ENCODE peak calls at places on chromosomes 12 and 14, in four cellular contexts. F, K, J and A are unnamed samples.

GRCh38 chr14:54803926-54804719 is 98.5 kb downstream of the GCH1 start:
- DNase-seq in F (no peak), K (no peak), J (no peak), A (no peak)

GRCh38 chr12:34295366-34296142 is 273.3 kb downstream of the ALG10 start:
- DNase-seq in F (peak), K (no peak), J (peak), A (no peak)

GRCh38 chr12:6074394-6074793 is 50.1 kb downstream of the VWF start:
- DNase-seq in F (no peak), K (no peak), J (no peak), A (no peak)

GRCh38 chr12:98736352-98737326 is 91.5 kb downstream of the APAF1 start:
- DNase-seq in F (no peak), K (peak), J (no peak), A (no peak)

GRCh38 chr14:65704412-65704811 is 291.9 kb downstream of the FUT8 start:
- DNase-seq in F (no peak), K (peak), J (no peak), A (no peak)

GRCh38 chr14:103763730-103764488 is 48.3 kb downstream of the ZFYVE21 start:
- DNase-seq in F (no peak), K (no peak), J (no peak), A (no peak)

GRCh38 chr12:104230704-104231103 is 15.1 kb downstream of the TXNRD1 start:
- DNase-seq in F (no peak), K (no peak), J (no peak), A (no peak)

GRCh38 chr12:49671051-49671765 is 36.0 kb downstream of the FMNL3 start:
- DNase-seq in F (no peak), K (no peak), J (no peak), A (peak)

GRCh38 chr12:54378791-54379400 is 5.6 kb downstream of the ZNF385A start:
- DNase-seq in F (no peak), K (no peak), J (no peak), A (peak)

GRCh38 chr12:25817166-25817565 is 141.3 kb upstream of the RASSF8 start:
- DNase-seq in F (no peak), K (no peak), J (no peak), A (no peak)

GRCh38 chr12:103736572-103736971 is 104.5 kb downstream of the NT5DC3 start:
- DNase-seq in F (no peak), K (no peak), J (no peak), A (no peak)

GRCh38 chr12:15472036-15472435 is 149.7 kb downstream of the PTPRO start:
- DNase-seq in F (no peak), K (no peak), J (no peak), A (no peak)

GRCh38 chr12:28184378-28184777 is 5.9 kb upstream of the CCDC91 start:
- DNase-seq in F (no peak), K (no peak), J (no peak), A (no peak)

GRCh38 chr12:83462419-83462818 is 775.7 kb downstream of the TMTC2 start:
- DNase-seq in F (no peak), K (no peak), J (no peak), A (no peak)

GRCh38 chr14:74244115-74244514 is 4.9 kb downstream of the VSX2 start:
- DNase-seq in F (no peak), K (no peak), J (no peak), A (no peak)

GRCh38 chr12:55927588-55928502 is at the start of gene PYM1:
- DNase-seq in F (peak), K (peak), J (peak), A (peak)

GRCh38 chr12:127455347-127456265 is 811.4 kb upstream of the TMEM132C start:
- DNase-seq in F (no peak), K (no peak), J (no peak), A (no peak)

GRCh38 chr12:19946549-19946948 is 421.8 kb upstream of the PDE3A start:
- DNase-seq in F (peak), K (peak), J (no peak), A (no peak)

GRCh38 chr14:20683125-20683895 is 1.1 kb upstream of the RNASE4 start:
- DNase-seq in F (peak), K (peak), J (no peak), A (peak)

DNA sequence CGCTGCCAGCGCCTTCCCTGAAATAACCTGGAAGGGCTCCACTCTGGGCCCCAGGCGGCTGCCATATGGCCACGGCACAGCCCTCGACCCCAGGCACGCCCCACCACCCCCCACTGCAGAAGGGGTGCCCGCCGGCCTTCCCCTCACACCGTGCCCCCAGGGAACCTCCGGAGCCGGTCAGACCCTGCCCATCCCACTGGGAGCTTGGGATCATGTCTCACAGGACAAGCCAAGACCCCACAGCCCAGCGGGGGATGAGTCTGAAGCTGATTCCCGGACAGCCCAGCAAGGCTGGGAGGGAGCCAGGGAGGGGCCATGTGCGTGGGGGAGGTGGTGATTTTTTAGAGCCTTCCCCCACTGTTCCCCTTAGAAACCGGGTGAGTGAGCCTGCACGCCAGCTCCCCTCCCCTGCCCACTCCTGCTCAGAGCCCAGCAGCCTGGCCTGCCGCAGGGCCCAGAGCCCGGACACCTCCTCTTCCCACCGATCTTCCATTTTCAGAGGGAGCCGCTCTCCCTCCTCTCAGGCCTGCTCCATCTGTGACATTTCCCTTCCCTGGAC is 1.4 kb downstream of the RIMBP2 start:
- DNase-seq in F (no peak), K (no peak), J (no peak), A (peak)
- H3K4me3 ChIP-seq in F (peak), K (no peak), J (no peak), A (peak)

DNA sequence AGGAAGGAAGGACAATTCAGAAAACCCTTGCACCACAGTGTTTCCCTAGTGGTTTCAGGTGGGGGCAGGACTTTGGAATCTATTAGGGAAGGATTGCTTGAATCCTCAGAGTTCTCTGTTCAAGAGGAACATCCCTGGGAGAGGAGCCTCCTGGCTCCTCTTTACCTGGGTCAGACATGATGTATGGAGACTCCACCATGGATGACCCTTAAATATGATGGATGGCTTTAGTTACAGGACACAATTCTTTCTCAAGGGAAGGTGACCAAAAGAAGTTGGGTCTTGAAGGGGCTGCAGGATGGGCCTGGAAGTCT is 396.6 kb downstream of the NRXN3 start:
- DNase-seq in F (no peak), K (no peak), J (no peak), A (no peak)
- TF ChIP-seq CTCF in F (no peak), K (no peak), J (no peak), A (no peak)

GRCh38 chr14:68407838-68408237 is 385.0 kb downstream of the ZFP36L1 start:
- DNase-seq in F (no peak), K (no peak), J (no peak), A (no peak)
- H3K27ac ChIP-seq in F (no peak), K (no peak), J (no peak), A (no peak)

GRCh38 chr12:569091-569676 is 94.1 kb downstream of the NINJ2 start:
- DNase-seq in F (peak), K (no peak), J (peak), A (no peak)
- H3K4me3 ChIP-seq in F (peak), K (no peak), J (peak), A (no peak)

GRCh38 chr12:3005736-3006135 is 46.5 kb downstream of the TEAD4 start:
- DNase-seq in F (no peak), K (no peak), J (no peak), A (no peak)

GRCh38 chr12:3002636-3003035 is 43.4 kb downstream of the TEAD4 start:
- DNase-seq in F (no peak), K (no peak), J (no peak), A (no peak)

GRCh38 chr12:3003593-3003992 is 44.4 kb downstream of the TEAD4 start:
- DNase-seq in F (no peak), K (no peak), J (no peak), A (no peak)

GRCh38 chr12:3000548-3001275 is 41.5 kb downstream of the TEAD4 start:
- DNase-seq in F (no peak), K (no peak), J (no peak), A (no peak)

DNA sequence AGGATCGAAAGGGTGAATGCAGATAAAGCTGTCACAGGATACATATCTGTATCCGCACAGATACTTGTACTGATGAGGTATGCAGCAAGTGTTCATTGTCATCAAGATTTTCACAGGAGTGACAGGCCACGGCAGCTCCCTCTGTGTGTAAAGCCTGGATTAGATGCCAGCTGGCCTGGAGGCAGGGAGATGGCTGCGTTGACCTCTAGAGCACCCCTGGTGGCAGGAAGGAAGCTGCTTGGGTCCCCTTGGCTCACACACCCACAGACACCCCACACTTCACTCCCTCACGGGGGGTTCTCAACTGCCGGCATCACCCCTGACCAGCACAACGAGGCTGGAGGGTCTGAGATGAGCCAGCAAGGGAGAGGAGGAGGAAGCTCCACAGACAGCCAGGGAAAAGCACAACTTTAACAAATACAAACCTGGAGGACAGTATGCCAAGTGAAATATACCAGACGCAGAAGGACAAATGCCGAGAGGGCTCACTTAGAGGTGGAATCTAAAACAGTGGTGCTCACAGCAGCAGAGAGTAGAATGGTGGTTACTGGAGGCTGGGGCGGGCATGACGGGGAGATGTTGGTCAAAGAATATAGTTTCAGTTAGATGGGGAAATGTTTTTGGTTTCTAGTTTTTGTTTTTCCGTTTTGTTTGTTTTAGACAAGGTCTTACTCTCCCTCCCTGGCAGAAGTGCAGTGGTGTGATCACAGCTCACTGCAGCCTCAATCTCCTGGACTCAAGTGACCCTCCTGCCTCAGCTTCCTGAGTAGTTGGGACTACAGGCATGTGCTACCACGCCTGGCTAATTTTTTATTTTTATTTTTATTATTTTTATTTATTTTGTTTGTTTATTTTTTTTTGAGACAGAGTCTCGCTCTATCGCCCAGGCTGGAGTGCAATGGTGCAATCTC is 45.7 kb downstream of the TEAD4 start:
- DNase-seq in F (no peak), K (no peak), J (no peak), A (no peak)
- TF ChIP-seq CTCF in F (no peak), K (peak), J (no peak), A (no peak)

GRCh38 chr14:76950043-76951020 is 78.2 kb downstream of the IRF2BPL start:
- DNase-seq in F (peak), K (peak), J (no peak), A (peak)
- H3K27ac ChIP-seq in F (peak), K (peak), J (no peak), A (no peak)